ENCODE peak calls at places on chromosome 9, in six cellular contexts. O, V, Q, X, Y and K are unnamed samples.

GRCh38 chr9:117705386-117705785 is 1.2 kb downstream of the TLR4 start:
- DNase-seq in O (no peak), V (no peak), Q (no peak), X (no peak), Y (no peak), K (no peak)

GRCh38 chr9:99112750-99113417 is 8.0 kb downstream of the TGFBR1 start:
- DNase-seq in O (no peak), V (no peak), Q (no peak), X (no peak), Y (no peak), K (peak; percentile 63)

GRCh38 chr9:16223074-16223871 is 647.2 kb downstream of the BNC2 start:
- DNase-seq in O (peak; percentile 29), V (peak; percentile 44), Q (peak; percentile 80), X (no peak), Y (peak; percentile 71), K (peak; percentile 71)

GRCh38 chr9:3023449-3023848 is 179.6 kb upstream of the PUM3 start:
- DNase-seq in O (no peak), V (no peak), Q (no peak), X (no peak), Y (no peak), K (no peak)

GRCh38 chr9:4084440-4084818 is 215.4 kb downstream of the GLIS3 start:
- DNase-seq in O (no peak), V (no peak), Q (peak; percentile 57), X (no peak), Y (no peak), K (no peak)

GRCh38 chr9:98185611-98186171 is 6.7 kb downstream of the CORO2A start:
- DNase-seq in O (no peak), V (no peak), Q (no peak), X (no peak), Y (no peak), K (no peak)

GRCh38 chr9:69955536-69956355 is 87.9 kb upstream of the MAMDC2 start:
- DNase-seq in O (no peak), V (no peak), Q (no peak), X (no peak), Y (no peak), K (no peak)

GRCh38 chr9:96293481-96293880 is 8.5 kb downstream of the HSD17B3 start:
- DNase-seq in O (no peak), V (no peak), Q (no peak), X (no peak), Y (no peak), K (no peak)

GRCh38 chr9:90455316-90455715 is 187.3 kb downstream of the DIRAS2 start:
- DNase-seq in O (no peak), V (no peak), Q (no peak), X (no peak), Y (no peak), K (no peak)

GRCh38 chr9:94560237-94560636 is 5.4 kb downstream of the PCAT7 start:
- DNase-seq in O (no peak), V (no peak), Q (no peak), X (no peak), Y (no peak), K (no peak)

GRCh38 chr9:917730-918129 is 58.7 kb upstream of the DMRT3 start:
- DNase-seq in O (no peak), V (no peak), Q (no peak), X (no peak), Y (no peak), K (no peak)

GRCh38 chr9:85483214-85483613 is 258.5 kb downstream of the AGTPBP1 start:
- DNase-seq in O (no peak), V (no peak), Q (no peak), X (no peak), Y (no peak), K (no peak)

GRCh38 chr9:135961277-135961705 is at the start of gene UBAC1:
- DNase-seq in O (peak; percentile 93), V (peak; percentile 91), Q (peak; percentile 94), X (peak; percentile 100), Y (peak; percentile 97), K (peak; percentile 98)

GRCh38 chr9:110104201-110104845 is 103.6 kb downstream of the C9orf152 start:
- DNase-seq in O (no peak), V (no peak), Q (no peak), X (no peak), Y (no peak), K (no peak)

GRCh38 chr9:86337469-86338107 is 16.6 kb downstream of the TUT7 start:
- DNase-seq in O (no peak), V (no peak), Q (no peak), X (no peak), Y (no peak), K (no peak)

GRCh38 chr9:33320568-33321261 is 30.4 kb downstream of the NFX1 start:
- DNase-seq in O (no peak), V (no peak), Q (no peak), X (no peak), Y (peak; percentile 48), K (no peak)

GRCh38 chr9:82681809-82682208 is 381.1 kb downstream of the RASEF start:
- DNase-seq in O (no peak), V (no peak), Q (no peak), X (no peak), Y (no peak), K (no peak)

GRCh38 chr9:127876026-127876763 is 1.3 kb downstream of the AK1 start:
- DNase-seq in O (no peak), V (no peak), Q (no peak), X (no peak), Y (no peak), K (no peak)

GRCh38 chr9:124029617-124030016 is 18.0 kb downstream of the LHX2 start:
- DNase-seq in O (no peak), V (no peak), Q (no peak), X (no peak), Y (no peak), K (no peak)